ENCODE peak calls at places on chromosomes 6 and 20, in six cellular contexts. R is endothelial cell of umbilical vein; Y is CD8-positive, alpha-beta memory T cell; Q is IMR-90; F is left lung; W is GM23338. T is an unnamed sample.
A peak's percentile ranks its signal among the peaks of the same experiment; 100 is the strongest.

GRCh38 chr6:32868257-32868788 is 14.3 kb downstream of the PSMB9 start:
- DNase-seq in F (no peak), Y (peak; percentile 82), W (peak; percentile 84), R (peak; percentile 83), Q (peak; percentile 65), T (peak; percentile 90)

GRCh38 chr6:6741264-6741663 is 152.7 kb downstream of the LY86 start:
- DNase-seq in W (no peak), R (no peak), F (no peak), Y (no peak), Q (no peak), T (no peak)

GRCh38 chr6:16950311-16950710 is 151.5 kb upstream of the STMND1 start:
- DNase-seq in F (no peak), W (no peak), Q (no peak), Y (no peak), R (no peak), T (no peak)

GRCh38 chr6:149254241-149254640 is 63.3 kb upstream of the TAB2 start:
- DNase-seq in Y (no peak), R (no peak), Q (no peak), W (no peak), F (no peak), T (no peak)

GRCh38 chr20:47620808-47621805 is 119.4 kb downstream of the NCOA3 start:
- DNase-seq in W (peak; percentile 75), Q (peak; percentile 82), Y (no peak), F (no peak), R (peak; percentile 83), T (no peak)

GRCh38 chr6:157224957-157225574 is 98.3 kb downstream of the TMEM242 start:
- DNase-seq in W (no peak), R (no peak), F (no peak), Y (no peak), Q (no peak), T (no peak)

GRCh38 chr6:119351005-119351394 is 1.4 kb upstream of the MAN1A1 start:
- DNase-seq in F (no peak), R (peak; percentile 48), W (no peak), Q (peak; percentile 63), Y (no peak), T (no peak)

GRCh38 chr20:445514-446336 is 16.6 kb downstream of the TBC1D20 start:
- DNase-seq in F (no peak), Q (no peak), R (no peak), Y (no peak), W (no peak), T (no peak)

GRCh38 chr6:22024004-22024403 is 272.8 kb downstream of the PRL start:
- DNase-seq in R (no peak), W (no peak), Q (no peak), Y (no peak), F (no peak), T (no peak)

GRCh38 chr6:138007014-138007472 is 100.2 kb downstream of the PERP start:
- DNase-seq in W (peak; percentile 85), R (peak; percentile 27), F (no peak), Q (peak; percentile 33), Y (no peak), T (no peak)

GRCh38 chr6:138869343-138869742 is 73.5 kb downstream of the ECT2L start:
- DNase-seq in W (no peak), F (no peak), R (no peak), Y (no peak), Q (no peak), T (no peak)

GRCh38 chr6:134714679-134715078 is 235.2 kb downstream of the ALDH8A1 start:
- DNase-seq in Q (peak; percentile 35), Y (no peak), W (no peak), F (peak; percentile 85), R (peak; percentile 26), T (no peak)

GRCh38 chr6:13215390-13215789 is 112.9 kb downstream of the TBC1D7 start:
- DNase-seq in Y (no peak), W (no peak), Q (no peak), R (no peak), F (no peak), T (no peak)

GRCh38 chr6:32785781-32786533 is 22.6 kb upstream of the HLA-DQB2 start:
- DNase-seq in W (peak; percentile 83), R (peak; percentile 58), Y (peak; percentile 3), F (no peak), Q (peak; percentile 49), T (peak; percentile 54)

GRCh38 chr6:149211046-149211571 is 106.4 kb upstream of the TAB2 start:
- DNase-seq in R (no peak), W (no peak), F (no peak), Q (peak; percentile 43), Y (no peak), T (no peak)

GRCh38 chr20:25043499-25044260 is 14.3 kb downstream of the ACSS1 start:
- DNase-seq in Q (no peak), R (no peak), W (no peak), F (no peak), Y (no peak), T (no peak)

GRCh38 chr20:48910360-48910781 is 11.1 kb upstream of the ARFGEF2 start:
- DNase-seq in F (no peak), R (peak; percentile 41), Y (peak; percentile 34), Q (no peak), W (no peak), T (no peak)

GRCh38 chr20:4465855-4466545 is 255.7 kb upstream of the PRND start:
- DNase-seq in W (no peak), Q (peak; percentile 20), Y (no peak), R (no peak), F (no peak), T (no peak)

GRCh38 chr6:128731249-128732165 is 151.4 kb upstream of the LAMA2 start:
- DNase-seq in R (peak; percentile 69), W (peak; percentile 76), F (no peak), Q (peak; percentile 66), Y (no peak), T (no peak)

GRCh38 chr20:64083380-64084208 is 604 bp downstream of the LKAAEAR1 start:
- DNase-seq in W (peak; percentile 93), Y (peak; percentile 59), F (peak; percentile 97), R (peak; percentile 65), Q (peak; percentile 67), T (peak; percentile 71)
- H3K27ac ChIP-seq in W (no peak overlapping the region), Y (no peak overlapping the region), F (peak overlapping the region; percentile 28), R (no peak overlapping the region), Q (no peak overlapping the region), T (no peak overlapping the region)

GRCh38 chr20:38151455-38151854 is 13.6 kb downstream of the TGM2 start:
- DNase-seq in W (no peak), R (no peak), Q (no peak), F (no peak), Y (no peak), T (no peak)

GRCh38 chr20:38150595-38151170 is 14.4 kb downstream of the TGM2 start:
- DNase-seq in R (no peak), F (no peak), Y (no peak), Q (no peak), W (no peak), T (no peak)

GRCh38 chr20:38153011-38153329 is 12.1 kb downstream of the TGM2 start:
- DNase-seq in Q (no peak), W (no peak), F (no peak), Y (no peak), R (no peak), T (no peak)

GRCh38 chr20:38153401-38153800 is 11.7 kb downstream of the TGM2 start:
- DNase-seq in W (no peak), F (no peak), Y (no peak), Q (no peak), R (peak; percentile 23), T (no peak)

DNA sequence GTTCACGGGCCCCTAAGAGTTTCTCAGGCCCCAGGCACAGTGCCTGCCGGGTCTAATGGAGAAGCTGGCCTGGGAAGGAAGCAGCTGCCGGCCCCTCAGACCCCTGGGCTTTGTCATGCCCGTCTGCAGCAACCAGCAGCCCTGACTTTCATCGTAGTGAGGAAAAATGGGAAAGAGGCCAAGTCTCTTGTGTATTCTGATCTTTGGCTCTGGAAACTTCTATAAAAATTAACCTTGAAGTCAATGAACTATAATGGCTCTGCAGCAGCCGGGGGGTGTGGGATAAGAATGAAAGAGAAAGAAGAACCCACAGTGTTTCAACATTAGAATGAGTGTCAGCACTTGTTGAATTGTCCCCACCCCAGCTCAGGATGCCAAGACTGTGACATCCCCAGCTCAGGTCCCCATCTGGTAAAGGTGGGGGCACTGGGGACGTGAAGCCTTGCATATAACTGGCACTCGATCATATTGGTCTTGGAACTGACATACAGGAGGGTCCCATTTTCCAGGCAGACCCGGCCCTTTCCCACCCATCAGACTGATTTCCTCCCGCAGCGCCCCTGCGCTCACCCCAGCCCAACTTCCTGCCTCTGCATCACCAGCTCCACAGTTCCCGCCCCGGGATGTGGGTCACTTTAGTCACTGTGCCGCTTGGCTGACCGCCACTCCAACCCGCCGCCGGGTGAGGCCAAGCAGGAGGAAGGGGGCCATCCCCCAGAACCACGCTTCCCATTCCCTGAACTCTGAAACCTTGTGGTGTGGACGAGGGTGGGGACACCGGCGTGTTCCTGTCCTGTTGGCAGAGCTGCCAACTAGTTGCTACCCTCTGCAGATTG is 12.7 kb downstream of the TGM2 start:
- DNase-seq in W (peak; percentile 31), R (peak; percentile 97), Q (peak; percentile 73), F (peak; percentile 92), Y (no peak), T (peak; percentile 21)
- H3K4me3 ChIP-seq in W (no peak overlapping the region), R (no peak overlapping the region), Q (no peak overlapping the region), F (no peak overlapping the region), Y (no peak overlapping the region), T (no peak overlapping the region)

DNA sequence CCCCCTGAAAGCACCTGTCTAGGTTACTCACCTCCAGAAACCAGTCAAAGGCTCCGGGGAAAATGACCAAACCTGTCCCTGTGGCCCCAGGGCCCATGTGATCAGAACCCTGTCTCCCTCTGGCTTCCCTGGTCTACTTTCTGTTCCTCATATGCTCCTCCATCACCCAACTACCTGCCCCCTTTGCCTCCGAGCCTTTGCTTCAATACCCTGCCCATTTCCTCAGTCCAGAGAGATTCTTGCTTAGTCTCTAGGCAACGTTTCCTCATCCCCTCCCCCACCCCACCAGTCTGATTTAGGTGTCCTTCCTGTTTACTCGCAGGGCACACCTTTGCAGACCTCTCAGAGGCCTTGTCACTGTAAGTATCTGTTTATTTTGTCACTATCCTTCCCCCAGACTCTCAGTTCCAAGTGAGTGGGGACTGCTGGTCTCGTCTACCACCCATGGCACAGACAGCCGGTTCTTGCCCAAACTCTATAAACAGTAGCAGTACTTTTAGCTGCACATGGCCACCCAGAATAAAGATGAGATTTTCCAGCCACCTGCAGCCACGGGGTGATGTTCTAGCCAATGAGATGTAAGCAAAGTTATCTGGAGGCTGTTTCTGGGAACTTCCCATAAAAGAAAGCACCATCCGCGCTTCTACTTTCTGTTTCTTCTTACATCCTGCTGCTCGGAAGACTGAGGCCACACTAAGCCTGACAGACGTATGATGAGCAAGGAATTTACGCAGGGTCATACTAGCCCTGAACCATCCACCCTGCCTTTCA is 13.3 kb downstream of the ELOVL5 start:
- DNase-seq in W (peak; percentile 60), F (no peak), Y (peak; percentile 64), R (no peak), Q (no peak), T (peak; percentile 83)
- H3K4me1 ChIP-seq in W (peaks cover 38% of the 10 kb centered on the region), F (peaks cover 59% of the 10 kb centered on the region), Y (peaks cover 87% of the 10 kb centered on the region), R (peaks cover 7% of the 10 kb centered on the region), Q (no peaks in the 10 kb centered on the region), T (peaks cover 99% of the 10 kb centered on the region)

GRCh38 chr6:109457596-109457996 is 2.0 kb upstream of the MICAL1 start:
- DNase-seq in Q (no peak), Y (no peak), F (no peak), W (no peak), R (no peak), T (no peak)

GRCh38 chr6:109455161-109455501 is 441 bp downstream of the MICAL1 start:
- DNase-seq in Y (peak; percentile 42), R (peak; percentile 22), Q (no peak), W (peak; percentile 72), F (peak; percentile 88), T (peak; percentile 64)

GRCh38 chr6:109456283-109456583 is 661 bp upstream of the MICAL1 start:
- DNase-seq in Q (no peak), W (peak; percentile 71), Y (no peak), F (no peak), R (no peak), T (no peak)

GRCh38 chr6:109455502-109456282 is at the start of gene MICAL1:
- DNase-seq in W (peak; percentile 72), Y (peak; percentile 76), Q (peak; percentile 24), R (peak; percentile 17), F (peak; percentile 96), T (peak; percentile 84)

GRCh38 chr6:109456710-109457595 is 1.4 kb upstream of the MICAL1 start:
- DNase-seq in W (peak; percentile 19), R (peak; percentile 18), Y (no peak), Q (peak; percentile 31), F (no peak), T (no peak)
- H3K27ac ChIP-seq in W (no peak overlapping the region), R (no peak overlapping the region), Y (peak overlapping the region; percentile 39), Q (no peak overlapping the region), F (peak overlapping the region; percentile 96), T (peak overlapping the region; percentile 96)

T was measured in CD4-positive, CD25-positive, alpha-beta regulatory T cell.